ENCODE peak calls at places on chromosomes 16 and 17, in nine cellular contexts. J is MM.1S, Q is heart left ventricle, U is spleen, W is adrenal gland, O is thoracic aorta, X is right atrium auricular region, I is heart right ventricle, A is neural progenitor cell. M is an unnamed sample.

GRCh38 chr17:40910441-40910841 is 25.4 kb upstream of the KRT20 start:
- DNase-seq in J (peak; percentile 18), Q (no peak), U (no peak), W (no peak), O (no peak), X (no peak), I (no peak), A (no peak), M (no peak)

GRCh38 chr17:44350733-44351226 is 5.7 kb downstream of the GRN start:
- DNase-seq in J (peak; percentile 64), Q (peak; percentile 73), U (peak; percentile 92), W (no peak), O (no peak), X (no peak), I (peak; percentile 56), A (peak; percentile 80), M (peak; percentile 87)

GRCh38 chr17:82016061-82016874 is 6.4 kb downstream of the CENPX start:
- DNase-seq in J (no peak), Q (no peak), U (no peak), W (no peak), O (no peak), X (no peak), I (no peak), A (no peak), M (no peak)

GRCh38 chr16:25027281-25027680 is 12.1 kb upstream of the ARHGAP17 start:
- DNase-seq in J (no peak), Q (no peak), U (no peak), W (no peak), O (no peak), X (no peak), I (no peak), A (no peak), M (no peak)

GRCh38 chr16:88128556-88128955 is 177.3 kb downstream of the BANP start:
- DNase-seq in J (no peak), Q (no peak), U (no peak), W (no peak), O (no peak), X (no peak), I (no peak), A (no peak), M (peak; percentile 52)

GRCh38 chr17:70848785-70849184 is 679.5 kb downstream of the KCNJ2 start:
- DNase-seq in J (no peak), Q (no peak), U (no peak), W (no peak), O (no peak), X (no peak), I (no peak), A (no peak), M (no peak)

GRCh38 chr16:86322840-86323239 is 187.5 kb upstream of the FOXF1 start:
- DNase-seq in J (no peak), Q (no peak), U (no peak), W (no peak), O (no peak), X (no peak), I (no peak), A (no peak), M (no peak)

GRCh38 chr16:17964196-17964595 is 372.3 kb downstream of the NPIPA8 start:
- DNase-seq in J (no peak), Q (no peak), U (no peak), W (no peak), O (no peak), X (no peak), I (no peak), A (no peak), M (no peak)

GRCh38 chr17:39863244-39863917 is 731 bp downstream of the IKZF3 start:
- DNase-seq in J (no peak), Q (no peak), U (no peak), W (no peak), O (no peak), X (no peak), I (no peak), A (no peak), M (no peak)

GRCh38 chr16:83942815-83943515 is 10.1 kb upstream of the OSGIN1 start:
- DNase-seq in J (no peak), Q (no peak), U (no peak), W (no peak), O (no peak), X (no peak), I (no peak), A (no peak), M (no peak)

GRCh38 chr17:80101946-80102706 is 745 bp downstream of the GAA start:
- DNase-seq in J (no peak), Q (no peak), U (peak; percentile 72), W (no peak), O (no peak), X (no peak), I (no peak), A (peak; percentile 61), M (peak; percentile 35)

GRCh38 chr16:8963010-8963824 is 489 bp downstream of the USP7 start:
- DNase-seq in J (no peak), Q (no peak), U (peak; percentile 87), W (no peak), O (no peak), X (no peak), I (no peak), A (peak; percentile 50), M (peak; percentile 76)

GRCh38 chr17:17562145-17562529 is 29.4 kb downstream of the PEMT start:
- DNase-seq in J (no peak), Q (no peak), U (no peak), W (no peak), O (no peak), X (no peak), I (no peak), A (no peak), M (no peak)

GRCh38 chr17:17563530-17563929 is 28.0 kb downstream of the PEMT start:
- DNase-seq in J (no peak), Q (no peak), U (no peak), W (no peak), O (no peak), X (no peak), I (no peak), A (no peak), M (no peak)

GRCh38 chr17:17560167-17560566 is 31.3 kb downstream of the PEMT start:
- DNase-seq in J (no peak), Q (no peak), U (no peak), W (no peak), O (no peak), X (no peak), I (no peak), A (no peak), M (no peak)

GRCh38 chr17:17560975-17561374 is 30.5 kb downstream of the PEMT start:
- DNase-seq in J (no peak), Q (no peak), U (no peak), W (no peak), O (no peak), X (no peak), I (no peak), A (no peak), M (no peak)

GRCh38 chr17:17561408-17562144 is 29.9 kb downstream of the PEMT start:
- DNase-seq in J (no peak), Q (no peak), U (peak; percentile 89), W (no peak), O (no peak), X (peak; percentile 73), I (no peak), A (no peak), M (peak; percentile 96)
- H3K4me1 ChIP-seq in J (no peaks in the 10 kb centered on the region), Q (peaks cover 10% of the 10 kb centered on the region), U (peaks cover 21% of the 10 kb centered on the region), W (peaks cover 5% of the 10 kb centered on the region), O (peaks cover 8% of the 10 kb centered on the region), X (no peaks in the 10 kb centered on the region), I (peaks cover 34% of the 10 kb centered on the region), A (peaks cover 12% of the 10 kb centered on the region), M (peaks cover 26% of the 10 kb centered on the region)

DNA sequence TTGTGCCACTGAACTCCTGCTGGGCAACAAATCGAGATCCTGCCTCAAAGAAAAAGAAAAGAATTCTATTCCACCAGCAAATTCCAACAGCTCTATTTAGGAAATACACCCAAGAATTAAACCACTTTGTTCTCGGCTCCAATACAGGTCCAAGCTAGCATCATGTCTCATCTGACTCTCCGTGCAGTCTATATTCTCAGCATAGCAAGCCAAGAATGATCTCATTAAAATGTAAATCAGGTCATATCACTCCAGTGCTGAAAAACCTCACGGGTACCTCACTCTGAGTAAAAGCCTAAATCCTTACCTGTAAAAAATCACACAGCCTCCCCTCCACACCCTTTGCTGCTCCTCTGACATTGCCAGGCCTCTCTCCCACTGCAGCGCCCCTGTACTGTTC is 23.9 kb downstream of the UBE2G1 start:
- DNase-seq in J (no peak), Q (no peak), U (no peak), W (no peak), O (no peak), X (no peak), I (no peak), A (no peak), M (no peak)
- H3K4me3 ChIP-seq in J (no peak overlapping the region), Q (no peak overlapping the region), U (no peak overlapping the region), W (no peak overlapping the region), O (no peak overlapping the region), X (no peak overlapping the region), I (no peak overlapping the region), A (no peak overlapping the region), M (no peak overlapping the region)

DNA sequence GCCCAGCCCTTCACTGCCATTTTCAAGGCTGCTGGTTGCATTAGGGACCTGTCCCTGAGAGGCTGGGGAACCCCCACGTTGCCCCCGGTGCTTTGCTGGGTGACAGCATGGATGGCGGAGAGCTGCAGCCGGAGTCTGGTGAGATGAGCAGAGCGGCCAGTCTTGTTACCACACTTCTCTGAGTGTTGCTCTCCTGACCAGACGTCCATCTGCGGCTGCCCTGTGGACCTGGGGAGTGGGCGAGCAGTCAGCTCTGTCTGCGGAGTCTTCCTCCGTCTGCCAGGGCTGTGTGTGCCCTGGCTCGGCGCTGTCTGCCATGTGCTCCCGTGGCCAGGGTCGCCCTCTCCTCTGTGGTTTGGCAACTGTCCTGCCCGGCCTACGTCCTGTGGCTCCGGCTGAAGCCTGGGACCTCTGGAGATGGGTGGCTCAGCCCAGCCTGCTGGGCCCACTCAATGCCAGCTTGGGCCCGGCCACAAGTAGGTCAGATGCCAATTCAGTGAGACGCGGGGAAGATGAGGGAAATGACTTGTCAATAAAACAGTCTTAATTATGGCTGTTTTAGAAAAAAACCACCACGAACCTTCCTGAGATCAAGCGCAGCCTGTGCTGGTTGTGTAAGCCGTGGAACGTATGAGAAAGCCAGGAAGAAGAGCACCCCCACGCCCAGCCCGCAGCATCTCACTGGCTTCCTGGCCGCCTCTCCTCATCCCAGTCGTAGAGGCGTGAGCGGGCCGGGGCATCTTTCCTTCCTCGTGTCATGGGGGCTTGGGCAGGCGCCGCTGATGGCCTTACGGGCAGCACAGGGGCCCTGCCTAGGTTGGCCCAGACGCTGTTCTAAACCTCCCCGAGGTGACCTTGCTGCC is 7.9 kb downstream of the KCTD5 start:
- DNase-seq in J (no peak), Q (peak; percentile 17), U (peak; percentile 51), W (no peak), O (no peak), X (no peak), I (no peak), A (no peak), M (peak; percentile 64)
- H3K27ac ChIP-seq in J (no peak overlapping the region), Q (no peak overlapping the region), U (no peak overlapping the region), W (no peak overlapping the region), O (no peak overlapping the region), X (peak overlapping the region; percentile 83), I (peak overlapping the region; percentile 80), A (no peak overlapping the region), M (no peak overlapping the region)

DNA sequence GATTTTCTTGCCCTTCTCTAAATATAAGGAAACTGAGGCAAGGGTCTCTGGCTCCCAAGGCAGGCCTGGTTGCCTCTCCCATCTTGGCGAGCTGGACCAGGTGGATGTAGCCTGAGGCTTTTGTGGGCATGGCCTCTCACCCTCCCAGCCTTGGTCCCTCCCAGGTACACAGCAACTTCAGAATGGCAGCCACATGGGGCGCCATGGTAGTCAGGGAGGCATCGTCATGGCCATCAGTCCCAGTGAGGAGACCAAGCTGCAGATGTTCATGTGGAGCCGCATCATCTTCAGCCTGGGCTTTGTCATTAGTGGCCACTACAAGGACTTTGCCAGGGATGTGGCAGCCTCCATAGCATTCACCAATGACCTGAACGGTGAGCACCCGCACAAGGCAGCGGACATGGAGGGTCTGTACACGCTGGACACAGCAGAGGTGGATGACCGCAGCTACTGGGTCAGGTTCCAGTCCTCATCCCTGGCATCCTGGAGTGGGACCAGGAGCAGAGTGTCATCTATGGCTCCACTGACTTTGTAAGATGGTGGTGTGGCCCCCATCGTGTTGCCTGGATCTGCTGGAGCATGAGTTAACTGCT is 165.8 kb upstream of the ZNF267 start:
- DNase-seq in J (no peak), Q (no peak), U (no peak), W (no peak), O (no peak), X (no peak), I (no peak), A (no peak), M (no peak)
- H3K4me1 ChIP-seq in J (no peaks in the 10 kb centered on the region), Q (no peaks in the 10 kb centered on the region), U (peaks cover 7% of the 10 kb centered on the region), W (no peaks in the 10 kb centered on the region), O (no peaks in the 10 kb centered on the region), X (no peaks in the 10 kb centered on the region), I (peaks cover 7% of the 10 kb centered on the region), A (no peaks in the 10 kb centered on the region), M (peaks cover 10% of the 10 kb centered on the region)

M was measured in kidney.